ENCODE peak calls at places on chromosomes 11 and 22, in eight cellular contexts. One of them, this sample, is unnamed.

GRCh38 chr11:65487467-65488272 is 11.2 kb upstream of the MALAT1 start:
- DNase-seq in lower leg skin: peak; percentile 99
- DNase-seq in suprapubic skin: peak; percentile 99
- DNase-seq in A549: peak; percentile 99
- DNase-seq in fibroblast of lung: peak; percentile 100
- DNase-seq in thoracic aorta: peak; percentile 99
- DNase-seq in GM12865: peak; percentile 83
- DNase-seq in prostate gland: peak; percentile 99
- DNase-seq in this sample: peak; percentile 82

GRCh38 chr22:21816787-21817496 is 50.5 kb downstream of the MAPK1 start:
- DNase-seq in lower leg skin: no peak
- DNase-seq in suprapubic skin: no peak
- DNase-seq in A549: peak; percentile 48
- DNase-seq in fibroblast of lung: peak; percentile 91
- DNase-seq in thoracic aorta: no peak
- DNase-seq in GM12865: peak; percentile 82
- DNase-seq in prostate gland: no peak
- DNase-seq in this sample: peak; percentile 57

GRCh38 chr22:38815844-38816243 is 21.9 kb upstream of the DNAL4 start:
- DNase-seq in lower leg skin: no peak
- DNase-seq in suprapubic skin: no peak
- DNase-seq in A549: no peak
- DNase-seq in fibroblast of lung: no peak
- DNase-seq in thoracic aorta: no peak
- DNase-seq in GM12865: no peak
- DNase-seq in prostate gland: no peak
- DNase-seq in this sample: no peak

GRCh38 chr11:114083256-114084252 is 24.0 kb downstream of the ZBTB16 start:
- DNase-seq in lower leg skin: no peak
- DNase-seq in suprapubic skin: no peak
- DNase-seq in A549: no peak
- DNase-seq in fibroblast of lung: no peak
- DNase-seq in thoracic aorta: no peak
- DNase-seq in GM12865: no peak
- DNase-seq in prostate gland: no peak
- DNase-seq in this sample: no peak

GRCh38 chr11:69854719-69855118 is 35.5 kb upstream of the FGF3 start:
- DNase-seq in lower leg skin: no peak
- DNase-seq in suprapubic skin: no peak
- DNase-seq in A549: peak; percentile 27
- DNase-seq in fibroblast of lung: peak; percentile 74
- DNase-seq in thoracic aorta: no peak
- DNase-seq in GM12865: no peak
- DNase-seq in prostate gland: no peak
- DNase-seq in this sample: no peak

GRCh38 chr22:19321757-19322156 is 30.2 kb upstream of the CLTCL1 start:
- DNase-seq in lower leg skin: no peak
- DNase-seq in suprapubic skin: no peak
- DNase-seq in A549: no peak
- DNase-seq in fibroblast of lung: no peak
- DNase-seq in thoracic aorta: no peak
- DNase-seq in GM12865: no peak
- DNase-seq in prostate gland: no peak
- DNase-seq in this sample: no peak

GRCh38 chr11:306645-307371 is 808 bp upstream of the IFITM2 start:
- DNase-seq in lower leg skin: no peak
- DNase-seq in suprapubic skin: no peak
- DNase-seq in A549: no peak
- DNase-seq in fibroblast of lung: no peak
- DNase-seq in thoracic aorta: no peak
- DNase-seq in GM12865: no peak
- DNase-seq in prostate gland: no peak
- DNase-seq in this sample: no peak

GRCh38 chr11:128879817-128880216 is 11.3 kb upstream of the KCNJ5 start:
- DNase-seq in lower leg skin: no peak
- DNase-seq in suprapubic skin: no peak
- DNase-seq in A549: no peak
- DNase-seq in fibroblast of lung: no peak
- DNase-seq in thoracic aorta: no peak
- DNase-seq in GM12865: no peak
- DNase-seq in prostate gland: no peak
- DNase-seq in this sample: no peak

GRCh38 chr11:1401656-1402221 is 12.0 kb downstream of the BRSK2 start:
- DNase-seq in lower leg skin: no peak
- DNase-seq in suprapubic skin: no peak
- DNase-seq in A549: no peak
- DNase-seq in fibroblast of lung: peak; percentile 43
- DNase-seq in thoracic aorta: no peak
- DNase-seq in GM12865: peak; percentile 28
- DNase-seq in prostate gland: peak; percentile 31
- DNase-seq in this sample: no peak

GRCh38 chr11:70510106-70510505 is 111.8 kb downstream of the CTTN start:
- DNase-seq in lower leg skin: no peak
- DNase-seq in suprapubic skin: no peak
- DNase-seq in A549: no peak
- DNase-seq in fibroblast of lung: no peak
- DNase-seq in thoracic aorta: no peak
- DNase-seq in GM12865: no peak
- DNase-seq in prostate gland: no peak
- DNase-seq in this sample: no peak

GRCh38 chr22:26735019-26735409 is 77.6 kb downstream of the MIAT start:
- DNase-seq in lower leg skin: no peak
- DNase-seq in suprapubic skin: no peak
- DNase-seq in A549: no peak
- DNase-seq in fibroblast of lung: no peak
- DNase-seq in thoracic aorta: no peak
- DNase-seq in GM12865: no peak
- DNase-seq in prostate gland: no peak
- DNase-seq in this sample: no peak

GRCh38 chr22:26823966-26824365 is 166.6 kb downstream of the MIAT start:
- DNase-seq in lower leg skin: no peak
- DNase-seq in suprapubic skin: no peak
- DNase-seq in A549: no peak
- DNase-seq in fibroblast of lung: no peak
- DNase-seq in thoracic aorta: no peak
- DNase-seq in GM12865: no peak
- DNase-seq in prostate gland: no peak
- DNase-seq in this sample: no peak

GRCh38 chr22:19518568-19519030 is 5.6 kb downstream of the CLDN5 start:
- DNase-seq in lower leg skin: no peak
- DNase-seq in suprapubic skin: no peak
- DNase-seq in A549: no peak
- DNase-seq in fibroblast of lung: no peak
- DNase-seq in thoracic aorta: no peak
- DNase-seq in GM12865: no peak
- DNase-seq in prostate gland: no peak
- DNase-seq in this sample: no peak

GRCh38 chr11:130068546-130068985 is 1.1 kb upstream of the APLP2 start:
- DNase-seq in lower leg skin: no peak
- DNase-seq in suprapubic skin: no peak
- DNase-seq in A549: no peak
- DNase-seq in fibroblast of lung: no peak
- DNase-seq in thoracic aorta: no peak
- DNase-seq in GM12865: no peak
- DNase-seq in prostate gland: no peak
- DNase-seq in this sample: no peak

GRCh38 chr11:4626207-4627105 is 10.8 kb upstream of the OR51D1 start:
- DNase-seq in lower leg skin: no peak
- DNase-seq in suprapubic skin: no peak
- DNase-seq in A549: peak; percentile 8
- DNase-seq in fibroblast of lung: peak; percentile 41
- DNase-seq in thoracic aorta: no peak
- DNase-seq in GM12865: peak; percentile 77
- DNase-seq in prostate gland: peak; percentile 88
- DNase-seq in this sample: peak; percentile 24

GRCh38 chr11:28822596-28822995 is 714.4 kb downstream of the METTL15 start:
- DNase-seq in lower leg skin: no peak
- DNase-seq in suprapubic skin: no peak
- DNase-seq in A549: no peak
- DNase-seq in fibroblast of lung: peak; percentile 46
- DNase-seq in thoracic aorta: no peak
- DNase-seq in GM12865: no peak
- DNase-seq in prostate gland: no peak
- DNase-seq in this sample: no peak

GRCh38 chr11:113331988-113332387 is 17.6 kb downstream of the TTC12 start:
- DNase-seq in lower leg skin: no peak
- DNase-seq in suprapubic skin: no peak
- DNase-seq in A549: no peak
- DNase-seq in fibroblast of lung: no peak
- DNase-seq in thoracic aorta: no peak
- DNase-seq in GM12865: no peak
- DNase-seq in prostate gland: no peak
- DNase-seq in this sample: no peak

GRCh38 chr22:44550666-44551491 is 52.8 kb upstream of the RTL6 start:
- DNase-seq in lower leg skin: no peak
- DNase-seq in suprapubic skin: peak; percentile 79
- DNase-seq in A549: no peak
- DNase-seq in fibroblast of lung: peak; percentile 91
- DNase-seq in thoracic aorta: no peak
- DNase-seq in GM12865: peak; percentile 75
- DNase-seq in prostate gland: peak; percentile 39
- DNase-seq in this sample: peak; percentile 57

GRCh38 chr11:66835762-66836405 is 7.4 kb upstream of the RCE1 start:
- DNase-seq in lower leg skin: no peak
- DNase-seq in suprapubic skin: no peak
- DNase-seq in A549: no peak
- DNase-seq in fibroblast of lung: peak; percentile 47
- DNase-seq in thoracic aorta: no peak
- DNase-seq in GM12865: peak; percentile 2
- DNase-seq in prostate gland: no peak
- DNase-seq in this sample: no peak

GRCh38 chr11:119155733-119156492 is 7.1 kb downstream of the ABCG4 start:
- DNase-seq in lower leg skin: no peak
- DNase-seq in suprapubic skin: no peak
- DNase-seq in A549: peak; percentile 55
- DNase-seq in fibroblast of lung: no peak
- DNase-seq in thoracic aorta: no peak
- DNase-seq in GM12865: peak; percentile 44
- DNase-seq in prostate gland: no peak
- DNase-seq in this sample: no peak

GRCh38 chr11:119152043-119152442 is 3.2 kb downstream of the ABCG4 start:
- DNase-seq in lower leg skin: no peak
- DNase-seq in suprapubic skin: no peak
- DNase-seq in A549: no peak
- DNase-seq in fibroblast of lung: no peak
- DNase-seq in thoracic aorta: no peak
- DNase-seq in GM12865: no peak
- DNase-seq in prostate gland: no peak
- DNase-seq in this sample: no peak

GRCh38 chr11:119152604-119153003 is 3.8 kb downstream of the ABCG4 start:
- DNase-seq in lower leg skin: no peak
- DNase-seq in suprapubic skin: no peak
- DNase-seq in A549: no peak
- DNase-seq in fibroblast of lung: no peak
- DNase-seq in thoracic aorta: no peak
- DNase-seq in GM12865: no peak
- DNase-seq in prostate gland: no peak
- DNase-seq in this sample: no peak

GRCh38 chr11:119154178-119154577 is 5.3 kb downstream of the ABCG4 start:
- DNase-seq in lower leg skin: no peak
- DNase-seq in suprapubic skin: no peak
- DNase-seq in A549: no peak
- DNase-seq in fibroblast of lung: no peak
- DNase-seq in thoracic aorta: no peak
- DNase-seq in GM12865: no peak
- DNase-seq in prostate gland: no peak
- DNase-seq in this sample: no peak

GRCh38 chr11:119153049-119153818 is 4.4 kb downstream of the ABCG4 start:
- DNase-seq in lower leg skin: no peak
- DNase-seq in suprapubic skin: no peak
- DNase-seq in A549: no peak
- DNase-seq in fibroblast of lung: no peak
- DNase-seq in thoracic aorta: no peak
- DNase-seq in GM12865: no peak
- DNase-seq in prostate gland: no peak
- DNase-seq in this sample: no peak
- TF ChIP-seq CTCF in lower leg skin: no peak
- TF ChIP-seq CTCF in suprapubic skin: no peak
- TF ChIP-seq CTCF in A549: no peak
- TF ChIP-seq CTCF in fibroblast of lung: peak; percentile 14
- TF ChIP-seq CTCF in thoracic aorta: no peak
- TF ChIP-seq CTCF in GM12865: no peak
- TF ChIP-seq CTCF in prostate gland: no peak
- TF ChIP-seq CTCF in this sample: no peak

DNA sequence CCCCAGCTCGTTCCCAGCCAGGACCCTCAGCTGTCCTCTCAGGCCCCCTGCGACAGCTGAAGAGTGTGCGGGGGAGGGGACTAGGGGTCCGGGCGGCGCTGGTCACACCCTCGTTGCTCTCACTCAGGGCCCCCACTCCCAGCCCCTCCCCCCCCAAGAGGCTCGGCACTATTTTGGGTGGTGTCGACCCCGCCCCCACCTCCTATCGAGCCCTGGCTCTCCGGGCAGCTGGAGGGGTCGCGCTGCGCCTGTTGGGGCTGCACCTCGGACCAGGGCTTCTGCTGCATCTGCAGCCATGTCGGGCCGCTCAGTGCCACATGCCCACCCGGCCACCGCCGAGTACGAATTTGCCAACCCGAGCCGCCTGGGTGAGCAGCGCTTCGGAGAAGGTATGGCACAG is at the start of gene HSPB2:
- DNase-seq in lower leg skin: no peak
- DNase-seq in suprapubic skin: no peak
- DNase-seq in A549: no peak
- DNase-seq in fibroblast of lung: no peak
- DNase-seq in thoracic aorta: no peak
- DNase-seq in GM12865: no peak
- DNase-seq in prostate gland: no peak
- DNase-seq in this sample: no peak
- H3K4me3 ChIP-seq in lower leg skin: peak within 1 kb of the TSS; percentile 38
- H3K4me3 ChIP-seq in suprapubic skin: peak within 1 kb of the TSS; percentile 61
- H3K4me3 ChIP-seq in A549: no peak within 1 kb of the TSS
- H3K4me3 ChIP-seq in fibroblast of lung: peak within 1 kb of the TSS; percentile 11
- H3K4me3 ChIP-seq in thoracic aorta: peak within 1 kb of the TSS; percentile 76
- H3K4me3 ChIP-seq in GM12865: no peak within 1 kb of the TSS
- H3K4me3 ChIP-seq in prostate gland: peak within 1 kb of the TSS; percentile 33
- H3K4me3 ChIP-seq in this sample: no peak within 1 kb of the TSS

GRCh38 chr11:61828629-61829407 is 718 bp downstream of the FADS2 start:
- DNase-seq in lower leg skin: no peak
- DNase-seq in suprapubic skin: no peak
- DNase-seq in A549: peak; percentile 75
- DNase-seq in fibroblast of lung: peak; percentile 36
- DNase-seq in thoracic aorta: no peak
- DNase-seq in GM12865: peak; percentile 74
- DNase-seq in prostate gland: peak; percentile 37
- DNase-seq in this sample: peak; percentile 80
- TF ChIP-seq CTCF in lower leg skin: no peak
- TF ChIP-seq CTCF in suprapubic skin: no peak
- TF ChIP-seq CTCF in A549: peak; percentile 55
- TF ChIP-seq CTCF in fibroblast of lung: peak; percentile 41
- TF ChIP-seq CTCF in thoracic aorta: peak; percentile 43
- TF ChIP-seq CTCF in GM12865: peak; percentile 58
- TF ChIP-seq CTCF in prostate gland: peak; percentile 36
- TF ChIP-seq CTCF in this sample: peak; percentile 72

DNA sequence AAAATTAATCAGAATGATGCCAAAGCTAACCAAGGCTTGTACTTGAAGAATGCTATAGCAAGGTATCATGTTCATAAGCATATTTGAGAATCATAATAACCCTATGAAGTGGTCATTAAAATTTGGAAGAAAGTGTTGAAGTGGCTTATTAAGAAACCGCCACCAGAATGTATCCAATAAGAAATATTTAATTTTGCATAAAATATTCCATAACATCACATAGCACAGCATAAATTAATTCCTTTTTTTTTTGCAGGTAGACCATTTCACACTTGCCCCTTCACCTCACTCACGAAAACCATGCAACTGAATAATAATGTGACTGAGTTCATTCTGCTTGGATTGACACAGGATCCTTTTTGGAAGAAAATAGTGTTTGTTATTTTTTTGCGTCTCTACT is at the start of gene OR4C16:
- DNase-seq in lower leg skin: no peak
- DNase-seq in suprapubic skin: no peak
- DNase-seq in A549: no peak
- DNase-seq in fibroblast of lung: no peak
- DNase-seq in thoracic aorta: no peak
- DNase-seq in GM12865: no peak
- DNase-seq in prostate gland: no peak
- DNase-seq in this sample: no peak
- H3K4me3 ChIP-seq in lower leg skin: no peak within 1 kb of the TSS
- H3K4me3 ChIP-seq in suprapubic skin: no peak within 1 kb of the TSS
- H3K4me3 ChIP-seq in A549: no peak within 1 kb of the TSS
- H3K4me3 ChIP-seq in fibroblast of lung: no peak within 1 kb of the TSS
- H3K4me3 ChIP-seq in thoracic aorta: no peak within 1 kb of the TSS
- H3K4me3 ChIP-seq in GM12865: no peak within 1 kb of the TSS
- H3K4me3 ChIP-seq in prostate gland: no peak within 1 kb of the TSS
- H3K4me3 ChIP-seq in this sample: no peak within 1 kb of the TSS

This sample was measured in GM06990.